ENCODE peak calls at places on chromosomes 3 and 15, in seven cellular contexts. B is AG09309, Y is lung, T is mucosa of descending colon, I is HCT116, F is BE2C, N is astrocyte. Z is an unnamed sample.
A peak's percentile ranks its signal among the peaks of the same experiment; 100 is the strongest.

GRCh38 chr3:102741105-102741504 is 306.3 kb downstream of the ZPLD1 start:
- DNase-seq in T (peak; percentile 27), F (peak; percentile 48), Y (no peak), B (no peak), N (no peak), I (peak; percentile 8), Z (no peak)

GRCh38 chr3:10950476-10951294 is 41.9 kb upstream of the SLC6A1 start:
- DNase-seq in F (no peak), T (no peak), I (peak; percentile 27), B (peak; percentile 7), Y (no peak), N (peak; percentile 18), Z (peak; percentile 57)

GRCh38 chr3:124213641-124214040 is 221.7 kb upstream of the ROPN1 start:
- DNase-seq in T (no peak), Y (no peak), I (no peak), N (no peak), F (no peak), B (no peak), Z (no peak)

GRCh38 chr3:46383211-46383945 is 12.6 kb downstream of the CCR5 start:
- DNase-seq in T (no peak), F (no peak), B (no peak), I (no peak), N (no peak), Y (peak; percentile 62), Z (no peak)

GRCh38 chr3:127063916-127064315 is 81.0 kb downstream of the PLXNA1 start:
- DNase-seq in B (no peak), F (no peak), Y (no peak), N (no peak), I (no peak), T (no peak), Z (no peak)

GRCh38 chr15:64699767-64700388 is 75.5 kb downstream of the RBPMS2 start:
- DNase-seq in F (peak; percentile 91), Y (peak; percentile 65), B (no peak), I (no peak), T (no peak), N (peak; percentile 36), Z (peak; percentile 63)

GRCh38 chr15:62783303-62783957 is 259.1 kb upstream of the TPM1 start:
- DNase-seq in B (peak; percentile 80), T (no peak), I (no peak), Y (no peak), F (no peak), N (peak; percentile 90), Z (peak; percentile 76)

GRCh38 chr15:61654918-61655317 is 405.3 kb downstream of the VPS13C start:
- DNase-seq in I (no peak), F (no peak), N (no peak), B (no peak), Y (no peak), T (no peak), Z (no peak)

GRCh38 chr3:119911748-119912147 is 129.8 kb downstream of the NR1I2 start:
- DNase-seq in B (no peak), T (no peak), N (no peak), F (no peak), I (no peak), Y (no peak), Z (no peak)

GRCh38 chr15:74502301-74502700 is 38.7 kb upstream of the ARID3B start:
- DNase-seq in B (no peak), F (no peak), T (no peak), N (no peak), I (no peak), Y (no peak), Z (no peak)

GRCh38 chr3:25421747-25422146 is 6.3 kb upstream of the RARB start:
- DNase-seq in B (no peak), Y (no peak), F (no peak), N (no peak), T (no peak), I (no peak), Z (no peak)

GRCh38 chr3:14033023-14033422 is 91.6 kb downstream of the CHCHD4 start:
- DNase-seq in B (no peak), N (no peak), T (no peak), I (no peak), F (no peak), Y (no peak), Z (no peak)

GRCh38 chr3:99505646-99506269 is 132.6 kb upstream of the COL8A1 start:
- DNase-seq in F (no peak), N (peak; percentile 98), T (no peak), I (no peak), Y (peak; percentile 33), B (peak; percentile 96), Z (peak; percentile 90)

GRCh38 chr3:100465871-100466777 is 26.3 kb upstream of the TMEM45A start:
- DNase-seq in I (no peak), Y (no peak), F (no peak), B (no peak), T (no peak), N (no peak), Z (peak; percentile 5)

DNA sequence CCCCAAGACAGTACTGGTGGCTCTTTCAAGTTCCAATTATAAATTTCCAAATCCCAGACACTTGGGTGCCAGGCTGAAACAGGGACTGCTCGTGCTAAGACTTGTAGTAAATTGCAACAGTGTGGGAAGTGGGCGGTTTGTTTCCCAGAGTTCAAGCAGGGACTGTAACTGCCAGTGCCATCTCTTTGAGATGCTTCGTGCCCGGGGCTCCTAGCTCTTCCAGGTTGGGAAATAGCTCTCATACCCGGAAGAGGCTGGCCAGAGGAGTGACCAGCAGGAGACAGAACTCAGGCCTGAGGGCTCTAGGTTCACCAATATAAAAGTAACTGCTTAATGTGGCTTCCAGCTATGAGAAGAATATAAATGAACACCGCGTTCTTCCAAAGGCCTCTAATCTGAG is 54.0 kb upstream of the NEO1 start:
- DNase-seq in B (no peak), T (no peak), Y (no peak), F (no peak), I (no peak), N (no peak), Z (no peak)
- H3K4me3 ChIP-seq in B (no peak overlapping the region), T (no peak overlapping the region), Y (no peak overlapping the region), F (no peak overlapping the region), I (no peak overlapping the region), N (no peak overlapping the region), Z (no peak overlapping the region)

GRCh38 chr3:45333549-45333948 is 54.8 kb upstream of the LARS2 start:
- DNase-seq in I (no peak), Y (no peak), T (no peak), N (peak; percentile 22), F (no peak), B (no peak), Z (peak; percentile 22)
- TF ChIP-seq CTCF in I (no peak), Y (no peak), T (no peak), N (no peak), F (no peak), B (no peak), Z (no peak)

GRCh38 chr3:160224811-160225180 is 426 bp upstream of the C3orf80 start:
- DNase-seq in F (no peak), T (no peak), Y (no peak), N (no peak), B (no peak), I (no peak), Z (no peak)

GRCh38 chr3:160226026-160226739 is 961 bp downstream of the C3orf80 start:
- DNase-seq in N (no peak), T (no peak), Y (no peak), I (no peak), F (peak; percentile 21), B (no peak), Z (no peak)

GRCh38 chr3:160226740-160227048 is 1.5 kb downstream of the C3orf80 start:
- DNase-seq in T (no peak), F (no peak), Y (no peak), N (no peak), I (no peak), B (no peak), Z (no peak)

GRCh38 chr3:160225181-160226025 is at the start of gene C3orf80:
- DNase-seq in N (peak; percentile 38), Y (peak; percentile 56), B (no peak), F (peak; percentile 83), I (peak; percentile 21), T (peak; percentile 66), Z (peak; percentile 36)

GRCh38 chr3:160224256-160224655 is 966 bp upstream of the C3orf80 start:
- DNase-seq in N (no peak), B (no peak), I (no peak), F (no peak), Y (no peak), T (no peak), Z (no peak)
- H3K4me3 ChIP-seq in N (no peak overlapping the region), B (no peak overlapping the region), I (no peak overlapping the region), F (no peak overlapping the region), Y (no peak overlapping the region), T (no peak overlapping the region), Z (no peak overlapping the region)

GRCh38 chr3:51974963-51975856 is at the start of gene ABHD14A:
- DNase-seq in I (no peak), F (peak; percentile 60), T (peak; percentile 90), B (no peak), Y (peak; percentile 62), N (peak; percentile 36), Z (peak; percentile 64)

GRCh38 chr3:51971350-51971749 is 2.5 kb downstream of the ABHD14B start:
- DNase-seq in I (no peak), F (no peak), T (no peak), B (no peak), N (no peak), Y (no peak), Z (no peak)

GRCh38 chr3:51975857-51976549 is 1.1 kb downstream of the ABHD14A start:
- DNase-seq in F (peak; percentile 76), B (peak; percentile 7), T (peak; percentile 84), Y (peak; percentile 69), I (no peak), N (peak; percentile 56), Z (peak; percentile 59)

GRCh38 chr3:51977449-51978142 is 2.7 kb downstream of the ABHD14A start:
- DNase-seq in I (no peak), F (no peak), N (no peak), B (no peak), T (no peak), Y (no peak), Z (no peak)

GRCh38 chr3:51974277-51974962 is 444 bp upstream of the ABHD14A start:
- DNase-seq in I (no peak), B (no peak), F (peak; percentile 33), Y (no peak), T (peak; percentile 81), N (no peak), Z (no peak)
- TF ChIP-seq CTCF in I (no peak), B (no peak), F (no peak), Y (no peak), T (peak; percentile 2), N (no peak), Z (no peak)

GRCh38 chr15:88624156-88624970 is 3.2 kb downstream of the AEN start:
- DNase-seq in T (no peak), N (no peak), I (no peak), Y (no peak), F (no peak), B (no peak), Z (peak; percentile 72)
- H3K4me3 ChIP-seq in T (no peak overlapping the region), N (peak overlapping the region; percentile 86), I (no peak overlapping the region), Y (no peak overlapping the region), F (no peak overlapping the region), B (no peak overlapping the region), Z (no peak overlapping the region)

Z was measured in fibroblast of pulmonary artery.